ENCODE peak calls at places on chromosomes 12 and 14, in six cellular contexts. One of them, this sample, is unnamed.

GRCh38 chr12:109463776-109464175 is 13.3 kb downstream of the KCTD10 start:
- DNase-seq in NCI-H460: no peak
- DNase-seq in choroid plexus epithelial cell: no peak
- DNase-seq in HuH-7: no peak
- DNase-seq in Right ventricle myocardium superior: no peak
- DNase-seq in renal cortical epithelial cell: no peak
- DNase-seq in this sample: no peak

GRCh38 chr12:109875572-109876131 is 4.7 kb downstream of the GLTP start:
- DNase-seq in NCI-H460: no peak
- DNase-seq in choroid plexus epithelial cell: no peak
- DNase-seq in HuH-7: peak; percentile 30
- DNase-seq in Right ventricle myocardium superior: no peak
- DNase-seq in renal cortical epithelial cell: peak; percentile 47
- DNase-seq in this sample: no peak

GRCh38 chr12:94141004-94141764 is 7.2 kb upstream of the PLXNC1 start:
- DNase-seq in NCI-H460: no peak
- DNase-seq in choroid plexus epithelial cell: no peak
- DNase-seq in HuH-7: no peak
- DNase-seq in Right ventricle myocardium superior: no peak
- DNase-seq in renal cortical epithelial cell: no peak
- DNase-seq in this sample: no peak

GRCh38 chr12:46451276-46452021 is 78.9 kb upstream of the SLC38A2 start:
- DNase-seq in NCI-H460: no peak
- DNase-seq in choroid plexus epithelial cell: no peak
- DNase-seq in HuH-7: no peak
- DNase-seq in Right ventricle myocardium superior: no peak
- DNase-seq in renal cortical epithelial cell: no peak
- DNase-seq in this sample: no peak

GRCh38 chr14:34302654-34303053 is 159.4 kb downstream of the SPTSSA start:
- DNase-seq in NCI-H460: no peak
- DNase-seq in choroid plexus epithelial cell: no peak
- DNase-seq in HuH-7: no peak
- DNase-seq in Right ventricle myocardium superior: no peak
- DNase-seq in renal cortical epithelial cell: no peak
- DNase-seq in this sample: no peak

GRCh38 chr12:131095826-131096680 is 142.3 kb downstream of the ADGRD1 start:
- DNase-seq in NCI-H460: no peak
- DNase-seq in choroid plexus epithelial cell: no peak
- DNase-seq in HuH-7: no peak
- DNase-seq in Right ventricle myocardium superior: no peak
- DNase-seq in renal cortical epithelial cell: no peak
- DNase-seq in this sample: no peak

GRCh38 chr14:37583358-37584210 is 11.5 kb downstream of the FOXA1 start:
- DNase-seq in NCI-H460: no peak
- DNase-seq in choroid plexus epithelial cell: no peak
- DNase-seq in HuH-7: no peak
- DNase-seq in Right ventricle myocardium superior: no peak
- DNase-seq in renal cortical epithelial cell: no peak
- DNase-seq in this sample: no peak

GRCh38 chr14:32327255-32327961 is 1.7 kb upstream of the AKAP6 start:
- DNase-seq in NCI-H460: no peak
- DNase-seq in choroid plexus epithelial cell: no peak
- DNase-seq in HuH-7: no peak
- DNase-seq in Right ventricle myocardium superior: no peak
- DNase-seq in renal cortical epithelial cell: no peak
- DNase-seq in this sample: no peak

GRCh38 chr14:61179776-61180398 is 101.3 kb downstream of the TMEM30B start:
- DNase-seq in NCI-H460: no peak
- DNase-seq in choroid plexus epithelial cell: peak; percentile 35
- DNase-seq in HuH-7: no peak
- DNase-seq in Right ventricle myocardium superior: no peak
- DNase-seq in renal cortical epithelial cell: peak; percentile 39
- DNase-seq in this sample: no peak

GRCh38 chr12:112361271-112361670 is 21.0 kb downstream of the HECTD4 start:
- DNase-seq in NCI-H460: no peak
- DNase-seq in choroid plexus epithelial cell: no peak
- DNase-seq in HuH-7: no peak
- DNase-seq in Right ventricle myocardium superior: no peak
- DNase-seq in renal cortical epithelial cell: no peak
- DNase-seq in this sample: no peak

GRCh38 chr12:69052613-69053408 is 119.8 kb upstream of the CPM start:
- DNase-seq in NCI-H460: peak; percentile 13
- DNase-seq in choroid plexus epithelial cell: peak; percentile 89
- DNase-seq in HuH-7: no peak
- DNase-seq in Right ventricle myocardium superior: no peak
- DNase-seq in renal cortical epithelial cell: peak; percentile 99
- DNase-seq in this sample: no peak

GRCh38 chr14:72479471-72479931 is 414.4 kb downstream of the DPF3 start:
- DNase-seq in NCI-H460: no peak
- DNase-seq in choroid plexus epithelial cell: peak; percentile 48
- DNase-seq in HuH-7: no peak
- DNase-seq in Right ventricle myocardium superior: no peak
- DNase-seq in renal cortical epithelial cell: peak; percentile 79
- DNase-seq in this sample: no peak

GRCh38 chr14:72503696-72504368 is 390.1 kb downstream of the DPF3 start:
- DNase-seq in NCI-H460: no peak
- DNase-seq in choroid plexus epithelial cell: no peak
- DNase-seq in HuH-7: no peak
- DNase-seq in Right ventricle myocardium superior: no peak
- DNase-seq in renal cortical epithelial cell: peak; percentile 46
- DNase-seq in this sample: no peak

GRCh38 chr12:4032906-4033628 is 159.9 kb upstream of the PARP11 start:
- DNase-seq in NCI-H460: no peak
- DNase-seq in choroid plexus epithelial cell: no peak
- DNase-seq in HuH-7: no peak
- DNase-seq in Right ventricle myocardium superior: no peak
- DNase-seq in renal cortical epithelial cell: peak; percentile 56
- DNase-seq in this sample: no peak

GRCh38 chr14:67987596-67987995 is 168.0 kb downstream of the RAD51B start:
- DNase-seq in NCI-H460: no peak
- DNase-seq in choroid plexus epithelial cell: peak; percentile 98
- DNase-seq in HuH-7: no peak
- DNase-seq in Right ventricle myocardium superior: no peak
- DNase-seq in renal cortical epithelial cell: peak; percentile 72
- DNase-seq in this sample: peak; percentile 70

GRCh38 chr14:90569606-90570462 is 173.0 kb downstream of the CALM1 start:
- DNase-seq in NCI-H460: no peak
- DNase-seq in choroid plexus epithelial cell: peak; percentile 18
- DNase-seq in HuH-7: no peak
- DNase-seq in Right ventricle myocardium superior: peak; percentile 27
- DNase-seq in renal cortical epithelial cell: no peak
- DNase-seq in this sample: no peak

GRCh38 chr12:26062566-26062965 is 62.3 kb downstream of the BHLHE41 start:
- DNase-seq in NCI-H460: no peak
- DNase-seq in choroid plexus epithelial cell: peak; percentile 89
- DNase-seq in HuH-7: no peak
- DNase-seq in Right ventricle myocardium superior: no peak
- DNase-seq in renal cortical epithelial cell: peak; percentile 84
- DNase-seq in this sample: no peak

GRCh38 chr14:93938766-93939303 is 11.7 kb downstream of the FAM181A start:
- DNase-seq in NCI-H460: no peak
- DNase-seq in choroid plexus epithelial cell: no peak
- DNase-seq in HuH-7: no peak
- DNase-seq in Right ventricle myocardium superior: no peak
- DNase-seq in renal cortical epithelial cell: no peak
- DNase-seq in this sample: no peak

GRCh38 chr14:104169005-104169764 is 30.8 kb downstream of the KIF26A start:
- DNase-seq in NCI-H460: no peak
- DNase-seq in choroid plexus epithelial cell: no peak
- DNase-seq in HuH-7: no peak
- DNase-seq in Right ventricle myocardium superior: no peak
- DNase-seq in renal cortical epithelial cell: no peak
- DNase-seq in this sample: no peak

GRCh38 chr12:54294152-54294913 is 6.5 kb downstream of the NFE2 start:
- DNase-seq in NCI-H460: peak; percentile 35
- DNase-seq in choroid plexus epithelial cell: peak; percentile 37
- DNase-seq in HuH-7: peak; percentile 84
- DNase-seq in Right ventricle myocardium superior: peak; percentile 69
- DNase-seq in renal cortical epithelial cell: no peak
- DNase-seq in this sample: no peak

GRCh38 chr14:68386950-68387779 is 405.7 kb downstream of the ZFP36L1 start:
- DNase-seq in NCI-H460: no peak
- DNase-seq in choroid plexus epithelial cell: peak; percentile 72
- DNase-seq in HuH-7: no peak
- DNase-seq in Right ventricle myocardium superior: no peak
- DNase-seq in renal cortical epithelial cell: no peak
- DNase-seq in this sample: no peak

GRCh38 chr12:52238206-52238840 is 5.3 kb downstream of the KRT7 start:
- DNase-seq in NCI-H460: no peak
- DNase-seq in choroid plexus epithelial cell: peak; percentile 90
- DNase-seq in HuH-7: no peak
- DNase-seq in Right ventricle myocardium superior: no peak
- DNase-seq in renal cortical epithelial cell: no peak
- DNase-seq in this sample: no peak

GRCh38 chr12:65892905-65893304 is 68.6 kb downstream of the HMGA2 start:
- DNase-seq in NCI-H460: no peak
- DNase-seq in choroid plexus epithelial cell: peak; percentile 66
- DNase-seq in HuH-7: no peak
- DNase-seq in Right ventricle myocardium superior: no peak
- DNase-seq in renal cortical epithelial cell: no peak
- DNase-seq in this sample: no peak

GRCh38 chr14:100224229-100224628 is 14.7 kb upstream of the YY1 start:
- DNase-seq in NCI-H460: no peak
- DNase-seq in choroid plexus epithelial cell: no peak
- DNase-seq in HuH-7: no peak
- DNase-seq in Right ventricle myocardium superior: no peak
- DNase-seq in renal cortical epithelial cell: no peak
- DNase-seq in this sample: no peak

GRCh38 chr12:91801048-91801447 is 344.6 kb downstream of the BTG1 start:
- DNase-seq in NCI-H460: no peak
- DNase-seq in choroid plexus epithelial cell: no peak
- DNase-seq in HuH-7: no peak
- DNase-seq in Right ventricle myocardium superior: no peak
- DNase-seq in renal cortical epithelial cell: no peak
- DNase-seq in this sample: no peak

GRCh38 chr14:54565236-54566151 is 1.4 kb upstream of the SAMD4A start:
- DNase-seq in NCI-H460: peak; percentile 82
- DNase-seq in choroid plexus epithelial cell: peak; percentile 91
- DNase-seq in HuH-7: peak; percentile 89
- DNase-seq in Right ventricle myocardium superior: peak; percentile 96
- DNase-seq in renal cortical epithelial cell: peak; percentile 73
- DNase-seq in this sample: no peak

GRCh38 chr12:51591020-51591901 is at the start of gene SCN8A:
- DNase-seq in NCI-H460: no peak
- DNase-seq in choroid plexus epithelial cell: no peak
- DNase-seq in HuH-7: no peak
- DNase-seq in Right ventricle myocardium superior: peak; percentile 53
- DNase-seq in renal cortical epithelial cell: no peak
- DNase-seq in this sample: no peak

GRCh38 chr14:101947577-101947903 is 16.8 kb upstream of the DYNC1H1 start:
- DNase-seq in NCI-H460: no peak
- DNase-seq in choroid plexus epithelial cell: no peak
- DNase-seq in HuH-7: no peak
- DNase-seq in Right ventricle myocardium superior: no peak
- DNase-seq in renal cortical epithelial cell: no peak
- DNase-seq in this sample: no peak

GRCh38 chr14:54487771-54488170 is 1.0 kb downstream of the GMFB start:
- DNase-seq in NCI-H460: no peak
- DNase-seq in choroid plexus epithelial cell: peak; percentile 73
- DNase-seq in HuH-7: peak; percentile 67
- DNase-seq in Right ventricle myocardium superior: no peak
- DNase-seq in renal cortical epithelial cell: peak; percentile 75
- DNase-seq in this sample: no peak

GRCh38 chr12:76548222-76548837 is 11.2 kb downstream of the OSBPL8 start:
- DNase-seq in NCI-H460: no peak
- DNase-seq in choroid plexus epithelial cell: no peak
- DNase-seq in HuH-7: no peak
- DNase-seq in Right ventricle myocardium superior: no peak
- DNase-seq in renal cortical epithelial cell: no peak
- DNase-seq in this sample: no peak

GRCh38 chr14:71474291-71474690 is 457.9 kb upstream of the RGS6 start:
- DNase-seq in NCI-H460: no peak
- DNase-seq in choroid plexus epithelial cell: no peak
- DNase-seq in HuH-7: no peak
- DNase-seq in Right ventricle myocardium superior: no peak
- DNase-seq in renal cortical epithelial cell: no peak
- DNase-seq in this sample: no peak

This sample was measured in SK-N-MC.